ENCODE peak calls at places on chromosome 13, in five cellular contexts. O is CD4-positive, CD25-positive, alpha-beta regulatory T cell; M is body of pancreas; G is upper lobe of left lung; S is cardiac muscle cell. V is an unnamed sample.

GRCh38 chr13:63081400-63082014 is 1665.9 kb upstream of the PCDH20 start:
- DNase-seq in O (no peak), M (no peak), G (no peak), S (no peak), V (no peak)

GRCh38 chr13:92158335-92158734 is 759.9 kb downstream of the GPC5 start:
- DNase-seq in O (no peak), M (no peak), G (no peak), S (peak; percentile 48), V (no peak)

GRCh38 chr13:78102121-78102677 is 183.6 kb upstream of the EDNRB start:
- DNase-seq in O (no peak), M (peak; percentile 8), G (peak; percentile 28), S (peak; percentile 91), V (no peak)

GRCh38 chr13:59236979-59237378 is 926.7 kb downstream of the DIAPH3 start:
- DNase-seq in O (no peak), M (no peak), G (no peak), S (no peak), V (no peak)

GRCh38 chr13:100789025-100789424 is 114.4 kb upstream of the TMTC4 start:
- DNase-seq in O (no peak), M (no peak), G (no peak), S (no peak), V (no peak)

GRCh38 chr13:51524312-51524711 is 60.0 kb upstream of the WDFY2 start:
- DNase-seq in O (no peak), M (no peak), G (no peak), S (peak; percentile 37), V (no peak)

GRCh38 chr13:91273675-91274074 is 73.8 kb upstream of the MIR17HG start:
- DNase-seq in O (no peak), M (no peak), G (no peak), S (no peak), V (no peak)

GRCh38 chr13:43611631-43612416 is 174.9 kb downstream of the ENOX1 start:
- DNase-seq in O (no peak), M (no peak), G (no peak), S (no peak), V (no peak)

GRCh38 chr13:97395437-97396136 is 38.4 kb upstream of the RAP2A start:
- DNase-seq in O (no peak), M (no peak), G (no peak), S (peak; percentile 40), V (no peak)

GRCh38 chr13:49093376-49093775 is 117.7 kb downstream of the FNDC3A start:
- DNase-seq in O (no peak), M (no peak), G (no peak), S (no peak), V (peak; percentile 74)

GRCh38 chr13:101706651-101707050 is 254.2 kb downstream of the ITGBL1 start:
- DNase-seq in O (no peak), M (no peak), G (peak; percentile 43), S (peak; percentile 74), V (no peak)

GRCh38 chr13:62040806-62041205 is 625.2 kb upstream of the PCDH20 start:
- DNase-seq in O (no peak), M (no peak), G (no peak), S (no peak), V (no peak)

GRCh38 chr13:75250526-75251183 is 231.3 kb downstream of the TBC1D4 start:
- DNase-seq in O (no peak), M (no peak), G (no peak), S (peak; percentile 79), V (no peak)

GRCh38 chr13:62321895-62322294 is 906.2 kb upstream of the PCDH20 start:
- DNase-seq in O (no peak), M (no peak), G (no peak), S (no peak), V (no peak)

GRCh38 chr13:75566658-75567057 is 17.1 kb downstream of the UCHL3 start:
- DNase-seq in O (no peak), M (no peak), G (no peak), S (peak; percentile 67), V (peak; percentile 7)

GRCh38 chr13:55087085-55087484 is 2053.6 kb upstream of the PRR20A start:
- DNase-seq in O (no peak), M (no peak), G (no peak), S (no peak), V (no peak)

GRCh38 chr13:39527961-39528720 is 74.9 kb downstream of the LHFPL6 start:
- DNase-seq in O (no peak), M (no peak), G (no peak), S (peak; percentile 83), V (no peak)

GRCh38 chr13:19984430-19985218 is 26.1 kb downstream of the ZMYM2 start:
- DNase-seq in O (peak; percentile 5), M (no peak), G (no peak), S (peak; percentile 66), V (peak; percentile 14)

GRCh38 chr13:63124863-63125262 is 1709.2 kb upstream of the PCDH20 start:
- DNase-seq in O (no peak), M (no peak), G (no peak), S (peak; percentile 49), V (peak; percentile 5)

GRCh38 chr13:30719521-30719914 is 15.8 kb upstream of the ALOX5AP start:
- DNase-seq in O (no peak), M (no peak), G (no peak), S (no peak), V (no peak)

GRCh38 chr13:111508164-111508870 is 187.9 kb downstream of the TEX29 start:
- DNase-seq in O (no peak), M (no peak), G (no peak), S (no peak), V (no peak)

GRCh38 chr13:28204690-28205443 is 66.5 kb downstream of the PAN3 start:
- DNase-seq in O (no peak), M (no peak), G (no peak), S (no peak), V (no peak)

GRCh38 chr13:43786766-43787517 is at the start of gene ENOX1:
- DNase-seq in O (no peak), M (peak; percentile 66), G (peak; percentile 23), S (peak; percentile 84), V (peak; percentile 33)

GRCh38 chr13:74929436-74929835 is 552.5 kb downstream of the TBC1D4 start:
- DNase-seq in O (no peak), M (no peak), G (no peak), S (no peak), V (no peak)

GRCh38 chr13:65417953-65418352 is 1812.2 kb downstream of the PCDH9 start:
- DNase-seq in O (no peak), M (no peak), G (no peak), S (peak; percentile 6), V (no peak)

GRCh38 chr13:65416784-65417183 is 1813.4 kb downstream of the PCDH9 start:
- DNase-seq in O (no peak), M (no peak), G (no peak), S (no peak), V (no peak)

GRCh38 chr13:65410791-65411190 is 1819.3 kb downstream of the PCDH9 start:
- DNase-seq in O (no peak), M (no peak), G (no peak), S (no peak), V (no peak)

DNA sequence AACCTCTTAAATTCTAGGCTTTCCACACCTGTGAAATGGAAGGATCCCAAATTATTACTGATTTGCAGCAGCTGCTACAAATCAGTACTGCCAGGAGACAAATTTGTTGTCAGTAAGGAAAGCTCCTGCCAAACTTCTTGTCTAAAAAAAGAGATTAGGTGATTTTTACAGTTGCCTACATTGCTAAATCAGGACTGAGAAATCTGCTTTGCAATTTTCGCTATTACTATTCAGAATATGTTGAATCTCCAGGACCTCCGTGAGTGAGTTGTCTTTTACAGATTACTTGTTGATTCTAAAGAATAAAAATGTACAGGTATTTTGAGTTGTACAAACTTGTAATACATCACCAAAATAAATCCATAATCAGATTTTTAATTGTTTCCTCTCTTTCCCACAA is 1815.9 kb downstream of the PCDH9 start:
- DNase-seq in O (no peak), M (no peak), G (no peak), S (no peak), V (no peak)
- H3K36me3 ChIP-seq in O (no peaks in the 10 kb centered on the region), M (no peaks in the 10 kb centered on the region), G (no peaks in the 10 kb centered on the region), S (no peaks in the 10 kb centered on the region), V (no peaks in the 10 kb centered on the region)

DNA sequence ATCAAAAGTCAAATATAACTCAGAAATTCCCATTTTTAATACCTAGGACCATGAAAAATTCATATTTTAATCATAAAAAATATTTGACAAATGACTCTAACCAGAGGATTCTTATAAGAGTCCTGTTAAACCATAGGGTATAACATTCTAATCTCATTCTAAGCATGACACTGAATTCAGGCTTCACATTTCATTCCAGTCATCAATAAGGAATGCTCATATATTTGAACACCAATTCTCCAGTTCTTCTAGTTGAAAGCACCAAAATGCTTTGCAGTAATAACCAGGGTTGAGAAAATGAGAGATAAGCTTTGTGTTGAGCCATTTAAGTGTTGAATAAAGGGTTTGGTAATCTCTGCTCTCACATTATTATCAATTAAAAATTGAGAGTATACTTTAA is 147.5 kb downstream of the VWA8 start:
- DNase-seq in O (no peak), M (no peak), G (no peak), S (peak; percentile 24), V (no peak)
- H3K36me3 ChIP-seq in O (peaks cover 27% of the 10 kb centered on the region), M (no peaks in the 10 kb centered on the region), G (peaks cover 12% of the 10 kb centered on the region), S (peaks cover 11% of the 10 kb centered on the region), V (peaks cover 4% of the 10 kb centered on the region)

GRCh38 chr13:46181799-46182490 is at the start of gene LCP1:
- DNase-seq in O (peak; percentile 82), M (no peak), G (peak; percentile 60), S (no peak), V (peak; percentile 75)
- H3K36me3 ChIP-seq in O (no peaks in the 10 kb centered on the region), M (no peaks in the 10 kb centered on the region), G (no peaks in the 10 kb centered on the region), S (no peaks in the 10 kb centered on the region), V (no peaks in the 10 kb centered on the region)

DNA sequence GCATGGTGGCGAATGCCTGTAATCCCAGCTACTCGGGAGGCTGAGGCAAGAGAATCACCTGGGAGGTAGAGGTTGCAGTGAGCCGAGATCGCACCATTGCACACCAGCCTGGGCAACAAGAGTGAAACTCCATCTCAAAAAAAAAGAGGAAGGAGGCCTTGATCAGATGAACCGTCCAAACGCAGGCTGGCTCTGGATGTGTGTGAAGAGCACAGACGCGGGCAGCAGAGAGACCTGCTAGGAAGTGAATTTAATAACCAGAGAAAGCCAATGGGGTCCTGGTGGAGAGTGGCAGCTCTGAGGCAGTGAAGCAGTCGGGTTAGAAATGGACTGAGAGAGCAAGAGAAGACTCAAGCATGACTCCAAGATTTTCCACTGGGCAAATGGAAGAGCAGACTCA is 136.5 kb downstream of the RNF17 start:
- DNase-seq in O (no peak), M (no peak), G (no peak), S (no peak), V (no peak)
- H3K36me3 ChIP-seq in O (no peaks in the 10 kb centered on the region), M (no peaks in the 10 kb centered on the region), G (peaks cover 21% of the 10 kb centered on the region), S (peaks cover 13% of the 10 kb centered on the region), V (no peaks in the 10 kb centered on the region)

DNA sequence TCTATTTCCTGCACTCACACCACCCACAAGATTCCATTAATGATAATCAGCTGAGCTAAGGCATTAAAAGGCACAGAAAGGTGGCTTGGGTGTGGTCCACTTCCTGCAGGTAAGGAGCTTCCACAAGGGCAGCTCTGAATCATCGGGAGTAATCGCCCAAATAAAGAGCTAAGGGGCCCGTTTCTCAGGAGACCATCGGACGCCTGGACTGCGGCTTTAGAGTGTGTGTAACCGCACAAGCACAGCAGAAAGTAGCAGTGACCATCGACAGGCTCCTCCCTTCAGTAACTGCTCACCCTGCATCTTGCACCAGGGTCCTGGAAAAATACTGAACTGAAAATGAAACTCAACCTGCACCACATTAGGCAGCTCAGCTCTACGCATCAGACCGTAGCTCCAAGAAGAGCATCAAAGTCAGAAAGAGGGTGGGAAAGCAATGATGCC is 6.0 kb downstream of the STK24 start:
- DNase-seq in O (peak; percentile 23), M (peak; percentile 10), G (peak; percentile 73), S (no peak), V (peak; percentile 80)
- H3K36me3 ChIP-seq in O (no peaks in the 10 kb centered on the region), M (no peaks in the 10 kb centered on the region), G (no peaks in the 10 kb centered on the region), S (no peaks in the 10 kb centered on the region), V (no peaks in the 10 kb centered on the region)

GRCh38 chr13:113526466-113527220 is 36.1 kb upstream of the DCUN1D2 start:
- DNase-seq in O (no peak), M (no peak), G (no peak), S (no peak), V (peak; percentile 5)
- H3K36me3 ChIP-seq in O (peaks cover 25% of the 10 kb centered on the region), M (no peaks in the 10 kb centered on the region), G (peaks cover 68% of the 10 kb centered on the region), S (peaks cover 18% of the 10 kb centered on the region), V (peaks cover 2% of the 10 kb centered on the region)

V was measured in small intestine.